ENCODE peak calls at places on chromosome 16, in nine cellular contexts. I, V, S, W, G, A, N, R and D are unnamed samples. For H3K27me3, the result is how much of the 10 kb centered on the place peaks cover.

GRCh38 chr16:26027060-26027459 is 335.3 kb downstream of the HS3ST4 start:
- DNase-seq in I (no peak), V (no peak), S (no peak), W (no peak), G (no peak), A (no peak), N (no peak), R (no peak), D (no peak)

GRCh38 chr16:9105189-9105588 is 13.7 kb downstream of the HAPSTR1 start:
- DNase-seq in I (no peak), V (no peak), S (no peak), W (no peak), G (no peak), A (no peak), N (no peak), R (no peak), D (no peak)

GRCh38 chr16:15857779-15858560 is 1.1 kb upstream of the MYH11 start:
- DNase-seq in I (peak), V (peak), S (peak), W (peak), G (peak), A (no peak), N (no peak), R (no peak), D (peak)

GRCh38 chr16:24523569-24523968 is 15.8 kb upstream of the RBBP6 start:
- DNase-seq in I (peak), V (no peak), S (no peak), W (peak), G (no peak), A (no peak), N (no peak), R (no peak), D (no peak)

GRCh38 chr16:74817851-74818250 is 43.2 kb upstream of the FA2H start:
- DNase-seq in I (no peak), V (no peak), S (no peak), W (peak), G (no peak), A (no peak), N (no peak), R (no peak), D (no peak)

GRCh38 chr16:89847056-89847929 is 19.0 kb downstream of the SPIRE2 start:
- DNase-seq in I (no peak), V (no peak), S (no peak), W (no peak), G (no peak), A (no peak), N (no peak), R (no peak), D (no peak)

GRCh38 chr16:70163596-70163995 is 10.0 kb upstream of the CLEC18C start:
- DNase-seq in I (no peak), V (no peak), S (no peak), W (no peak), G (no peak), A (no peak), N (no peak), R (peak), D (no peak)

GRCh38 chr16:56041556-56042140 is 149.6 kb upstream of the GNAO1 start:
- DNase-seq in I (peak), V (peak), S (peak), W (peak), G (no peak), A (no peak), N (no peak), R (no peak), D (no peak)

GRCh38 chr16:68445458-68445857 is 2.9 kb downstream of the SMPD3 start:
- DNase-seq in I (peak), V (peak), S (no peak), W (peak), G (no peak), A (peak), N (no peak), R (no peak), D (no peak)

GRCh38 chr16:25005445-25006306 is 9.5 kb downstream of the ARHGAP17 start:
- DNase-seq in I (no peak), V (no peak), S (no peak), W (no peak), G (no peak), A (no peak), N (no peak), R (no peak), D (no peak)

GRCh38 chr16:26963109-26963508 is 103.6 kb upstream of the C16orf82 start:
- DNase-seq in I (no peak), V (peak), S (no peak), W (peak), G (no peak), A (no peak), N (no peak), R (no peak), D (no peak)

GRCh38 chr16:20918486-20919239 is 18.1 kb downstream of the LYRM1 start:
- DNase-seq in I (no peak), V (no peak), S (peak), W (no peak), G (peak), A (no peak), N (no peak), R (no peak), D (peak)

GRCh38 chr16:53055603-53056527 is 1.1 kb downstream of the CHD9 start:
- DNase-seq in I (peak), V (peak), S (peak), W (peak), G (peak), A (no peak), N (no peak), R (no peak), D (no peak)

GRCh38 chr16:7086842-7087616 is 245.6 kb upstream of the RBFOX1 start:
- DNase-seq in I (peak), V (peak), S (peak), W (peak), G (peak), A (no peak), N (no peak), R (no peak), D (peak)

GRCh38 chr16:6958184-6958583 is 374.5 kb upstream of the RBFOX1 start:
- DNase-seq in I (no peak), V (no peak), S (no peak), W (no peak), G (no peak), A (no peak), N (no peak), R (no peak), D (no peak)

GRCh38 chr16:71201556-71201955 is 29.0 kb downstream of the HYDIN start:
- DNase-seq in I (no peak), V (no peak), S (no peak), W (no peak), G (no peak), A (no peak), N (no peak), R (no peak), D (no peak)

GRCh38 chr16:49822649-49823370 is 33.1 kb downstream of the ZNF423 start:
- DNase-seq in I (no peak), V (no peak), S (no peak), W (peak), G (no peak), A (no peak), N (no peak), R (no peak), D (no peak)

GRCh38 chr16:79509221-79509631 is 91.3 kb downstream of the MAF start:
- DNase-seq in I (no peak), V (no peak), S (peak), W (no peak), G (no peak), A (peak), N (no peak), R (no peak), D (peak)

GRCh38 chr16:77043076-77043475 is 147.9 kb upstream of the MON1B start:
- DNase-seq in I (peak), V (no peak), S (no peak), W (peak), G (no peak), A (no peak), N (no peak), R (no peak), D (no peak)

GRCh38 chr16:11624645-11625607 is 38.2 kb upstream of the LITAF start:
- DNase-seq in I (no peak), V (no peak), S (no peak), W (no peak), G (no peak), A (no peak), N (no peak), R (no peak), D (no peak)

GRCh38 chr16:89711601-89712475 is 8.9 kb downstream of the VPS9D1 start:
- DNase-seq in I (peak), V (peak), S (no peak), W (peak), G (no peak), A (no peak), N (peak), R (peak), D (no peak)

GRCh38 chr16:27690604-27691003 is 140.7 kb downstream of the KATNIP start:
- DNase-seq in I (no peak), V (no peak), S (no peak), W (peak), G (no peak), A (no peak), N (no peak), R (no peak), D (no peak)

GRCh38 chr16:54742436-54742835 is 188.2 kb upstream of the IRX5 start:
- DNase-seq in I (no peak), V (no peak), S (no peak), W (no peak), G (no peak), A (no peak), N (no peak), R (no peak), D (no peak)

GRCh38 chr16:67170948-67171649 is 761 bp downstream of the NOL3 start:
- DNase-seq in I (no peak), V (no peak), S (no peak), W (peak), G (no peak), A (no peak), N (no peak), R (no peak), D (no peak)

GRCh38 chr16:68936729-68937631 is 93.6 kb downstream of the TANGO6 start:
- DNase-seq in I (no peak), V (no peak), S (no peak), W (no peak), G (no peak), A (no peak), N (no peak), R (no peak), D (no peak)

GRCh38 chr16:6947291-6947690 is 385.4 kb upstream of the RBFOX1 start:
- DNase-seq in I (no peak), V (no peak), S (no peak), W (peak), G (no peak), A (no peak), N (no peak), R (no peak), D (no peak)

GRCh38 chr16:4309833-4310266 is 6.0 kb upstream of the GLIS2 start:
- DNase-seq in I (peak), V (no peak), S (no peak), W (peak), G (no peak), A (peak), N (peak), R (peak), D (peak)

GRCh38 chr16:1005286-1005685 is 23.7 kb downstream of the SOX8 start:
- DNase-seq in I (no peak), V (no peak), S (no peak), W (no peak), G (no peak), A (no peak), N (no peak), R (no peak), D (no peak)

GRCh38 chr16:1008085-1008484 is 26.5 kb downstream of the SOX8 start:
- DNase-seq in I (no peak), V (no peak), S (no peak), W (no peak), G (no peak), A (no peak), N (no peak), R (no peak), D (no peak)

GRCh38 chr16:1007284-1007850 is 25.8 kb downstream of the SOX8 start:
- DNase-seq in I (no peak), V (no peak), S (no peak), W (no peak), G (no peak), A (no peak), N (no peak), R (no peak), D (no peak)

GRCh38 chr16:1009358-1010150 is 28.0 kb downstream of the SOX8 start:
- DNase-seq in I (no peak), V (no peak), S (no peak), W (no peak), G (no peak), A (no peak), N (no peak), R (no peak), D (no peak)

GRCh38 chr16:1006781-1007180 is 25.2 kb downstream of the SOX8 start:
- DNase-seq in I (no peak), V (no peak), S (no peak), W (no peak), G (no peak), A (no peak), N (no peak), R (no peak), D (no peak)
- H3K27me3 ChIP-seq in I (under half), V (under half), S (under half), W (under half), G (under half), A (under half), N (under half), R (under half), D (half or more)

GRCh38 chr16:85271198-85271597 is 158.9 kb upstream of the CIBAR2 start:
- DNase-seq in I (no peak), V (no peak), S (no peak), W (no peak), G (no peak), A (no peak), N (no peak), R (no peak), D (no peak)

GRCh38 chr16:85267414-85267945 is 155.2 kb upstream of the CIBAR2 start:
- DNase-seq in I (no peak), V (no peak), S (no peak), W (no peak), G (no peak), A (no peak), N (no peak), R (no peak), D (no peak)

GRCh38 chr16:85269165-85269564 is 156.9 kb upstream of the CIBAR2 start:
- DNase-seq in I (no peak), V (no peak), S (no peak), W (no peak), G (no peak), A (no peak), N (no peak), R (no peak), D (no peak)

GRCh38 chr16:85273293-85273692 is 161.0 kb upstream of the CIBAR2 start:
- DNase-seq in I (no peak), V (no peak), S (no peak), W (no peak), G (no peak), A (no peak), N (no peak), R (no peak), D (no peak)

GRCh38 chr16:85270365-85270764 is 158.1 kb upstream of the CIBAR2 start:
- DNase-seq in I (no peak), V (no peak), S (no peak), W (no peak), G (no peak), A (no peak), N (no peak), R (no peak), D (no peak)
- H3K27me3 ChIP-seq in I (under half), V (under half), S (under half), W (under half), G (under half), A (under half), N (under half), R (under half), D (under half)

DNA sequence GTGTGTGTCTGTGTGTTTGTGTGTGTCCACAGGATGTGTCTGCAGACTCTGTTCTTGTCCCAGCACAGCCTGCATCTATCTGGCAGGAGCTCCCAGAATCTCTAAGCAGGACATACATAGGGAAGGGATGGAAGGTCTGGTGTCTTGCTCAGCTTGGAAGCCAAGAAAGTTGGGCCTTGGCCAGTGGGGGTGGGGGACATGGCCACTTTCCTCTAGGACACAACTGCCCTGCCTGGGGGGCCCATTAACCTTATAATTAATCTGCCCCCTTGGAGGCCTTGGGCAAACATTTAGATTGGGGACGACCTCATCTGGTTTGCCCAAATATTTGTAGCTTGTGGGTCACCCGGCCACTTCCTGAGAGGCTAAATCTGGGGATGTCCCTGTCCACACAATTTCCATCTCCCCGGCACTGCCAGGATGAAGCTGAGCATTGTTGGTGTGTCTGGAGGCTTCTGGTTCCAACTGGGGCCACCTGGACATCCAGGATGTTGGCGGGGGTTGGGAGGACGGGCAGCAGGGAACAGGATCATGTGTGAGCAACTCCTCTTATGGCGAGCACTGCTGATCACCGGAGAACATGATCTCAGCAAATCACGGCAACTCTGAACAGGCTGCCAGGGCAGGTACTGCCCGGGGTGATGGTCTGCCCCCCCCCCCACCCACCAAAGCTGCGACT is 17.2 kb upstream of the FOXF1 start:
- DNase-seq in I (no peak), V (no peak), S (no peak), W (no peak), G (no peak), A (no peak), N (no peak), R (no peak), D (no peak)
- H3K27me3 ChIP-seq in I (under half), V (half or more), S (half or more), W (under half), G (half or more), A (under half), N (half or more), R (under half), D (half or more)

GRCh38 chr16:2790631-2791030 is 3.3 kb upstream of the PRSS33 start:
- DNase-seq in I (no peak), V (no peak), S (no peak), W (no peak), G (no peak), A (no peak), N (no peak), R (no peak), D (no peak)
- H3K27me3 ChIP-seq in I (under half), V (under half), S (under half), W (under half), G (under half), A (under half), N (under half), R (under half), D (half or more)

DNA sequence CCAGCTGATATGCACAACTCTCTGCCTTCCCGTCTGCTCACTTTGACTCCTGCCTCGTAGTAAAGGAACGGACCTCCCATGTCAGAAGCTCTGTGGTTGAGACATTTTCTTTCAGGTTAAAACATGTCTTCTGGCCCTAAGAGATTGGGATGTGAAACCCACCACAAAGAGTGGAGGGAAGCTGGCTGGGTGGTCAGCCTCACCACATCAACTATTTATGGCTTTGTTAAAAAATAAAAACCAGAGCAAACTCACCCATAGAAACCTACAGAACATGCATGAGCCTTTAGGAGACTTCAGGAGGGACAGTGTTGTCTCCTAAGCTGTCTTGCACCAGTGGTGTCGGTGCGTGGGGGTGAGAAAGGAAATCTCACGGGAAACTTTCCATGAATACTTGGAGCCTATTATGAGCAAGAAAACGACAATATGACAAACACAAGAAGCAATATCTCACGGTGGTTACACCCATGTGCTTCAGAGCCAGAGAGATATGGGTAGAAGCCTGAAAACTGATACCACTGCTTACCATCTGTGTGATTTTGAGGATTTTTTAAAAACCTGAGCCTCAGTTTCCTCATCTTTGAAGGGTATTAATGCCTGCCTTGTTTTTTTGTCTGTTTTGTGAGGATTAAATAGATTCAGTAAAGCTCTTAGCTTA is 61.7 kb upstream of the XYLT1 start:
- DNase-seq in I (no peak), V (no peak), S (no peak), W (no peak), G (no peak), A (no peak), N (no peak), R (no peak), D (no peak)
- H3K27me3 ChIP-seq in I (under half), V (under half), S (under half), W (under half), G (under half), A (under half), N (under half), R (under half), D (half or more)

GRCh38 chr16:88390265-88390664 is 7.5 kb downstream of the ZNF469 start:
- DNase-seq in I (no peak), V (no peak), S (no peak), W (no peak), G (no peak), A (no peak), N (no peak), R (no peak), D (no peak)
- H3K27me3 ChIP-seq in I (under half), V (under half), S (under half), W (under half), G (under half), A (under half), N (under half), R (under half), D (half or more)

GRCh38 chr16:51152691-51153261 is 1.7 kb upstream of the SALL1 start:
- DNase-seq in I (no peak), V (no peak), S (no peak), W (peak), G (peak), A (no peak), N (no peak), R (no peak), D (no peak)
- H3K27me3 ChIP-seq in I (under half), V (under half), S (half or more), W (under half), G (under half), A (under half), N (half or more), R (half or more), D (half or more)

DNA sequence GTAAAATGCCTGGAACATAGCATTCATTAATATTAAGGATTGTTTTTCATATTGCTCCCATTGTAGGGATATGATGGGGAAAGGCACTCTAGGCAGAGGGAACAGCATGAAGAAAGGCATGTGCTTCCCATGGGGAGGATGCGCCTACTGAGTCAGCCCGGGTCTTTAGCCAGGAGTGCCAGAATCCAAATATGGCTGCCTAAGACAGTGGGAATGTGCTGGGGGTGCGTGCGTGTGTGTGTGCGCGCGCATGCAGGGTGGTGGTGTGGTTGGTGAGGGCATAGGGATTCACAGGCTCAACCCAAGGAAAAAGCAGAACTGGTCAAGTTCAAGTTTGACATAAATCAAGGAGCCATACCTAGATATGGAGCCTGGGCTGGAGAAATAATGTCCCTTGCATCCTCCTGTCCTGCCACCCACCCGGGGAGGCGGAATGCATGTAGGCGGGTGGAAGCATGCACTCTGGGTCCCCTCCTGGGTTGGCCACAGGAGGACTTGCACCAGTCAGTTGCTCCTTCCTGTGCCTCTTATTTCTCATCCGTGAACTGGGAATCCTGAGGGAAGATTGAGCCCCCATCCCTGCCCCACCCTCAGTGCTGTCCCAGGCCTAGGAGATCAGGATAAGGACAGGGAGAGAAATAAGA is 18.6 kb upstream of the NDRG4 start:
- DNase-seq in I (no peak), V (no peak), S (no peak), W (no peak), G (no peak), A (no peak), N (no peak), R (peak), D (no peak)
- H3K27me3 ChIP-seq in I (under half), V (under half), S (under half), W (under half), G (under half), A (under half), N (under half), R (under half), D (under half)